ENCODE peak calls at places on chromosome 16, in five cellular contexts. One of them, this sample, is unnamed.

GRCh38 chr16:28013392-28013791 is 50.1 kb downstream of the GSG1L start:
- DNase-seq in myocyte: no peak
- DNase-seq in activated T-helper 9 cell treated with anti-CD3 and anti-CD28 coated beads, Interleukin-2, amount 50 U/mL, for 16 hours: no peak
- DNase-seq in pons: no peak
- DNase-seq in RCC 7860: no peak
- DNase-seq in this sample: no peak

GRCh38 chr16:74711938-74712337 is 11.3 kb upstream of the MLKL start:
- DNase-seq in myocyte: no peak
- DNase-seq in activated T-helper 9 cell treated with anti-CD3 and anti-CD28 coated beads, Interleukin-2, amount 50 U/mL, for 16 hours: no peak
- DNase-seq in pons: no peak
- DNase-seq in RCC 7860: no peak
- DNase-seq in this sample: no peak

GRCh38 chr16:60945225-60945624 is 1091.0 kb downstream of the CDH8 start:
- DNase-seq in myocyte: peak
- DNase-seq in activated T-helper 9 cell treated with anti-CD3 and anti-CD28 coated beads, Interleukin-2, amount 50 U/mL, for 16 hours: no peak
- DNase-seq in pons: no peak
- DNase-seq in RCC 7860: no peak
- DNase-seq in this sample: no peak

GRCh38 chr16:85429776-85430522 is 183.2 kb upstream of the GSE1 start:
- DNase-seq in myocyte: no peak
- DNase-seq in activated T-helper 9 cell treated with anti-CD3 and anti-CD28 coated beads, Interleukin-2, amount 50 U/mL, for 16 hours: no peak
- DNase-seq in pons: no peak
- DNase-seq in RCC 7860: no peak
- DNase-seq in this sample: peak

GRCh38 chr16:88479795-88480760 is 27.0 kb downstream of the ZFPM1 start:
- DNase-seq in myocyte: no peak
- DNase-seq in activated T-helper 9 cell treated with anti-CD3 and anti-CD28 coated beads, Interleukin-2, amount 50 U/mL, for 16 hours: no peak
- DNase-seq in pons: no peak
- DNase-seq in RCC 7860: no peak
- DNase-seq in this sample: no peak

GRCh38 chr16:31869511-31870201 is 4.0 kb upstream of the ZNF267 start:
- DNase-seq in myocyte: peak
- DNase-seq in activated T-helper 9 cell treated with anti-CD3 and anti-CD28 coated beads, Interleukin-2, amount 50 U/mL, for 16 hours: peak
- DNase-seq in pons: peak
- DNase-seq in RCC 7860: peak
- DNase-seq in this sample: peak

GRCh38 chr16:72434159-72434558 is 262.2 kb upstream of the PMFBP1 start:
- DNase-seq in myocyte: peak
- DNase-seq in activated T-helper 9 cell treated with anti-CD3 and anti-CD28 coated beads, Interleukin-2, amount 50 U/mL, for 16 hours: no peak
- DNase-seq in pons: no peak
- DNase-seq in RCC 7860: peak
- DNase-seq in this sample: no peak

GRCh38 chr16:11001611-11002010 is 57.2 kb downstream of the CLEC16A start:
- DNase-seq in myocyte: no peak
- DNase-seq in activated T-helper 9 cell treated with anti-CD3 and anti-CD28 coated beads, Interleukin-2, amount 50 U/mL, for 16 hours: no peak
- DNase-seq in pons: no peak
- DNase-seq in RCC 7860: no peak
- DNase-seq in this sample: no peak

GRCh38 chr16:89557230-89557935 is 3.1 kb upstream of the RPL13 start:
- DNase-seq in myocyte: peak
- DNase-seq in activated T-helper 9 cell treated with anti-CD3 and anti-CD28 coated beads, Interleukin-2, amount 50 U/mL, for 16 hours: peak
- DNase-seq in pons: peak
- DNase-seq in RCC 7860: peak
- DNase-seq in this sample: peak

GRCh38 chr16:68194263-68194662 is 41.7 kb downstream of the ESRP2 start:
- DNase-seq in myocyte: no peak
- DNase-seq in activated T-helper 9 cell treated with anti-CD3 and anti-CD28 coated beads, Interleukin-2, amount 50 U/mL, for 16 hours: no peak
- DNase-seq in pons: no peak
- DNase-seq in RCC 7860: no peak
- DNase-seq in this sample: no peak

GRCh38 chr16:26365555-26365954 is 673.8 kb downstream of the HS3ST4 start:
- DNase-seq in myocyte: no peak
- DNase-seq in activated T-helper 9 cell treated with anti-CD3 and anti-CD28 coated beads, Interleukin-2, amount 50 U/mL, for 16 hours: no peak
- DNase-seq in pons: no peak
- DNase-seq in RCC 7860: no peak
- DNase-seq in this sample: no peak

GRCh38 chr16:81738831-81739496 is 40.1 kb upstream of the PLCG2 start:
- DNase-seq in myocyte: no peak
- DNase-seq in activated T-helper 9 cell treated with anti-CD3 and anti-CD28 coated beads, Interleukin-2, amount 50 U/mL, for 16 hours: no peak
- DNase-seq in pons: peak
- DNase-seq in RCC 7860: no peak
- DNase-seq in this sample: peak

GRCh38 chr16:11063432-11064201 is 119.3 kb downstream of the CLEC16A start:
- DNase-seq in myocyte: no peak
- DNase-seq in activated T-helper 9 cell treated with anti-CD3 and anti-CD28 coated beads, Interleukin-2, amount 50 U/mL, for 16 hours: no peak
- DNase-seq in pons: no peak
- DNase-seq in RCC 7860: no peak
- DNase-seq in this sample: no peak

GRCh38 chr16:77613115-77613514 is 109.2 kb upstream of the NUDT7 start:
- DNase-seq in myocyte: no peak
- DNase-seq in activated T-helper 9 cell treated with anti-CD3 and anti-CD28 coated beads, Interleukin-2, amount 50 U/mL, for 16 hours: no peak
- DNase-seq in pons: no peak
- DNase-seq in RCC 7860: no peak
- DNase-seq in this sample: no peak

GRCh38 chr16:53881371-53881770 is 177.4 kb downstream of the FTO start:
- DNase-seq in myocyte: no peak
- DNase-seq in activated T-helper 9 cell treated with anti-CD3 and anti-CD28 coated beads, Interleukin-2, amount 50 U/mL, for 16 hours: no peak
- DNase-seq in pons: no peak
- DNase-seq in RCC 7860: peak
- DNase-seq in this sample: no peak

GRCh38 chr16:85836706-85837582 is 37.4 kb downstream of the COX4I1 start:
- DNase-seq in myocyte: no peak
- DNase-seq in activated T-helper 9 cell treated with anti-CD3 and anti-CD28 coated beads, Interleukin-2, amount 50 U/mL, for 16 hours: no peak
- DNase-seq in pons: no peak
- DNase-seq in RCC 7860: no peak
- DNase-seq in this sample: no peak

GRCh38 chr16:65532218-65532617 is 410.4 kb upstream of the CDH11 start:
- DNase-seq in myocyte: no peak
- DNase-seq in activated T-helper 9 cell treated with anti-CD3 and anti-CD28 coated beads, Interleukin-2, amount 50 U/mL, for 16 hours: no peak
- DNase-seq in pons: peak
- DNase-seq in RCC 7860: no peak
- DNase-seq in this sample: no peak

GRCh38 chr16:11848842-11849241 is 2.5 kb downstream of the RSL1D1 start:
- DNase-seq in myocyte: no peak
- DNase-seq in activated T-helper 9 cell treated with anti-CD3 and anti-CD28 coated beads, Interleukin-2, amount 50 U/mL, for 16 hours: no peak
- DNase-seq in pons: no peak
- DNase-seq in RCC 7860: no peak
- DNase-seq in this sample: no peak

GRCh38 chr16:66895697-66895995 is 15.3 kb downstream of the PDP2 start:
- DNase-seq in myocyte: no peak
- DNase-seq in activated T-helper 9 cell treated with anti-CD3 and anti-CD28 coated beads, Interleukin-2, amount 50 U/mL, for 16 hours: no peak
- DNase-seq in pons: no peak
- DNase-seq in RCC 7860: no peak
- DNase-seq in this sample: no peak

GRCh38 chr16:68711421-68712139 is 25.5 kb upstream of the CDH1 start:
- DNase-seq in myocyte: no peak
- DNase-seq in activated T-helper 9 cell treated with anti-CD3 and anti-CD28 coated beads, Interleukin-2, amount 50 U/mL, for 16 hours: no peak
- DNase-seq in pons: peak
- DNase-seq in RCC 7860: no peak
- DNase-seq in this sample: peak

GRCh38 chr16:51149251-51149661 is 1.8 kb downstream of the SALL1 start:
- DNase-seq in myocyte: no peak
- DNase-seq in activated T-helper 9 cell treated with anti-CD3 and anti-CD28 coated beads, Interleukin-2, amount 50 U/mL, for 16 hours: no peak
- DNase-seq in pons: peak
- DNase-seq in RCC 7860: no peak
- DNase-seq in this sample: no peak

GRCh38 chr16:12271006-12271405 is 294.5 kb downstream of the SNX29 start:
- DNase-seq in myocyte: peak
- DNase-seq in activated T-helper 9 cell treated with anti-CD3 and anti-CD28 coated beads, Interleukin-2, amount 50 U/mL, for 16 hours: no peak
- DNase-seq in pons: peak
- DNase-seq in RCC 7860: no peak
- DNase-seq in this sample: no peak

GRCh38 chr16:46765050-46765449 is 16.9 kb upstream of the MYLK3 start:
- DNase-seq in myocyte: peak
- DNase-seq in activated T-helper 9 cell treated with anti-CD3 and anti-CD28 coated beads, Interleukin-2, amount 50 U/mL, for 16 hours: no peak
- DNase-seq in pons: no peak
- DNase-seq in RCC 7860: peak
- DNase-seq in this sample: no peak

GRCh38 chr16:84689126-84689525 is 10.7 kb upstream of the USP10 start:
- DNase-seq in myocyte: peak
- DNase-seq in activated T-helper 9 cell treated with anti-CD3 and anti-CD28 coated beads, Interleukin-2, amount 50 U/mL, for 16 hours: no peak
- DNase-seq in pons: no peak
- DNase-seq in RCC 7860: peak
- DNase-seq in this sample: no peak

This sample was measured in CD14-positive monocyte.